ENCODE peak calls at places on chromosomes 11 and 22, in six cellular contexts. V, I, R, Y, E and H are unnamed samples.

GRCh38 chr22:33869946-33870345 is 50.3 kb downstream of the LARGE1 start:
- DNase-seq in V (no peak), I (no peak), R (no peak), Y (no peak), E (no peak), H (no peak)

GRCh38 chr11:15213471-15214231 is 98.9 kb downstream of the INSC start:
- DNase-seq in V (no peak), I (no peak), R (no peak), Y (no peak), E (no peak), H (no peak)

GRCh38 chr11:14927146-14927545 is 35.1 kb upstream of the CYP2R1 start:
- DNase-seq in V (no peak), I (no peak), R (no peak), Y (no peak), E (peak), H (no peak)

GRCh38 chr11:76654310-76654851 is 16.2 kb downstream of the LRRC32 start:
- DNase-seq in V (peak), I (peak), R (peak), Y (no peak), E (no peak), H (no peak)

GRCh38 chr11:88538088-88538487 is 200.6 kb upstream of the CTSC start:
- DNase-seq in V (no peak), I (peak), R (no peak), Y (no peak), E (peak), H (no peak)

GRCh38 chr22:35868938-35869337 is 151.3 kb downstream of the APOL5 start:
- DNase-seq in V (no peak), I (peak), R (no peak), Y (no peak), E (no peak), H (no peak)

GRCh38 chr22:48660795-48661740 is 1166.6 kb downstream of the BRD1 start:
- DNase-seq in V (no peak), I (no peak), R (no peak), Y (no peak), E (no peak), H (no peak)

GRCh38 chr22:41799486-41800347 is 762 bp upstream of the CCDC134 start:
- DNase-seq in V (peak), I (peak), R (no peak), Y (peak), E (no peak), H (no peak)

GRCh38 chr22:27541831-27542230 is 259.7 kb downstream of the MN1 start:
- DNase-seq in V (no peak), I (no peak), R (no peak), Y (no peak), E (no peak), H (no peak)

GRCh38 chr11:81869337-81870065 is 864.2 kb downstream of the FAM181B start:
- DNase-seq in V (no peak), I (no peak), R (no peak), Y (no peak), E (peak), H (no peak)

GRCh38 chr11:130145975-130146776 is 13.4 kb upstream of the ST14 start:
- DNase-seq in V (no peak), I (no peak), R (peak), Y (peak), E (peak), H (no peak)

DNA sequence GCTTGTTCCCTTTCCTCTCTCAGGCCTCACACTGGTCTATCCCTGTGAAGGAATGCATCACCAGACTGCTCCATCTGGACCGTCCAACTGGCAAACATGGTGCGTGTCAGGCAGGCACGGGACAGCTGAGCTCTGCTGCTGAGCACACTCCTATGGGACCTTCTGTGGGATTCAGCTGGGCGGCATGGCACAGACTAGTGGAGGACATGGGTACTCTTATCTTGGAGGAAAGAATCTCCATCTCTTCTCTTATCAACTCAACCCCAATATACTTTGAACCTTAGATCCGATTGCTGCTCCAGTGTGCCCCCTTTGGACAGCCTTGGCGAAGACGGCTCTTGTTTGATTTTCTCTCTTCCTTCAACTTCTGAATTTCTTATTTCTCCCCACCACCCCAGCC is 593.6 kb downstream of the ETS1 start:
- DNase-seq in V (no peak), I (no peak), R (no peak), Y (no peak), E (no peak), H (no peak)
- TF ChIP-seq CTCF in V (no peak), I (no peak), R (no peak), Y (no peak), E (no peak), H (no peak)

DNA sequence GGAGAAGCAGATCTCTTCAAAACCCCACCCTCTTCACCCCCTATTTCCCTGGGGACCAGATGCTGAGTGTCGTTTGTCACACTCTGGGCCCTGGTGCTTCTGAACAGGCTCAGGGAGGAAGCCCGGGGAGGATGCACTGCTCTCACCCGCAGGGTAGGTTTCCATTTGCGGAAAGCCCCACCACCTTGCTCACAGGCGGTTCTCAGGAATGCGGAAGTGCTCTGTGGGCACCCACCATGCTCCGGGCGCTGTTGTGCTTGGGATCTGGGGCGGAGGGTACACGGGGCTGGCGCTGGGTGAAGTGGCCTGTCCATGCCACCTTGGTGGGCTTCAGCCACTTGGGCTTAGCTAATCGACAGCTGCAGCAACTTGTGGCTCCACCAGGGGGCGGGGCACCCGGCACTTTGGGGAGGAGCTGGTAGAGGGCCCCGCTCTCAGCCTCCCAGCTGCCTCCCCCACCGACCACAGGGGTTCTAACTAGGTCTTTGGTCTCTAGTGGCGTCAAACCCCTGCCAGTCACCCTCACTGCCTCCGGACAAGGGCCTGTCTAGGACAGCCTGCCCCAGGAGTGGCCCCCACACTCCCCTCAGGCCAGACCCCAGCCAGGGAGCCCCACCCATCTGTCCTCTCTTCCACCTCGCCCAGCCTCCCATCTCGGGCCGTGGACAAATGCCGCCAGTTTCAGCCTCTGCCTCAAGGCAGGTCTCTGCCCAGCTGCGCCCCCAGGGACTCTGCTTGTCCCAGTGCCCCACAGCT is 7.4 kb downstream of the NDUFV1 start:
- DNase-seq in V (no peak), I (peak), R (peak), Y (peak), E (peak), H (no peak)
- H3K4me3 ChIP-seq in V (peak), I (peak), R (peak), Y (peak), E (no peak), H (no peak)

GRCh38 chr11:2886191-2886894 is 768 bp upstream of the CDKN1C start:
- DNase-seq in V (peak), I (peak), R (no peak), Y (no peak), E (no peak), H (no peak)
- TF ChIP-seq CTCF in V (no peak), I (peak), R (no peak), Y (peak), E (no peak), H (no peak)

DNA sequence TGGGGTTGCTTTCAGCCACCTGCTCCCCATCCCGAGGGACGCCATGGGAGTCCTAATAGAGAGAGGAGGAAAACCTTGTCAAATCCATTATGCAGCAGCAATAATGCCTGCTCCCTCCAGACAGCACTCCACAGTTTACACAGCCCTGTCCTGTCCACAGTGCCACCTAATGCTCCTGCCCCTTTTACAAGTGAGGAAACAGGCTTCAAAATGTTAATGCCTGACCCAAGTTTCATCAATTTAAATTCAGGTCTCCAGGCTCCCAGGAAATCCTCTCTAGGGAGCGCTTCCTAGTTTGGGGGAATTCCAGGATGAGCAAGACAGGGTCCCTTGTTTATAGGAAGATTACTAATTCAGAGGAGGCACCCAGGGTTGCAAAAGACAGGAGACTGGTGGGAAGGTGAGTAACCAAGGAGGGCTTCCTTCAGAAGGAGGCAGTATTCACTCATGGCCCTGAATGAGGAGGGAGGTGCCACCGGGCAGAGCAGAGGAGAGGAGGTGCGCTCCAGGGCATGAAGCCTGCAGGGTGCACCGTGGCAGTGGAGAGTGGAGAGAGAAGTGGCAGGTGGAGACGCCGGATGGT is 1.5 kb downstream of the TMEM132A start:
- DNase-seq in V (no peak), I (no peak), R (no peak), Y (no peak), E (peak), H (no peak)
- H3K4me3 ChIP-seq in V (no peak), I (no peak), R (no peak), Y (no peak), E (no peak), H (peak)

GRCh38 chr22:38518620-38519019 is 12.5 kb upstream of the DDX17 start:
- DNase-seq in V (no peak), I (no peak), R (no peak), Y (no peak), E (no peak), H (no peak)

GRCh38 chr22:38513063-38513462 is 7.0 kb upstream of the DDX17 start:
- DNase-seq in V (no peak), I (no peak), R (no peak), Y (no peak), E (no peak), H (no peak)
- TF ChIP-seq CTCF in V (no peak), I (no peak), R (no peak), Y (no peak), E (no peak), H (peak)

DNA sequence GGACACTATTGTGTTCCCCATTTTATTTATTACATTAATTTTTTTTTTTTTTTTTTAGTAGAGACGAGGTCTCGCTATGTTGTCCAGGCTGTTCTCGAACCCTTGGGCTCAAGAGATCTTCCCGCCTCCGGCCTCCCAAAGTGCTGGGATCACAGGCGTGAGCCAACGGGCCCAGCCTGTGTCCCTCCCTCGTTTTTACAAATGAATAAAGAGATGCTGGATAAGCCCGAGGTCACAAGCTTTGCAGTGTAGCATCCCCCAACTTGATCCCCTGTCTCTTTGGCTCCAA is 297 bp upstream of the MTFP1 start:
- DNase-seq in V (no peak), I (no peak), R (no peak), Y (no peak), E (no peak), H (no peak)
- H3K4me3 ChIP-seq in V (peak), I (peak), R (peak), Y (peak), E (peak), H (peak)